ENCODE peak calls at places on chromosome 1, in nine cellular contexts. One of them, this sample, is unnamed.

GRCh38 chr1:168609133-168609715 is 32.8 kb downstream of the XCL1 start:
- DNase-seq in fibroblast of lung: peak
- DNase-seq in EL: no peak
- DNase-seq in non-pigmented ciliary epithelial cell: peak
- DNase-seq in AG09309: no peak
- DNase-seq in NCI-H1417: no peak
- DNase-seq in right atrium auricular region: peak
- DNase-seq in tibial nerve: peak
- DNase-seq in Daoy: peak
- DNase-seq in this sample: peak

GRCh38 chr1:64183380-64183984 is 19.9 kb upstream of the UBE2U start:
- DNase-seq in fibroblast of lung: no peak
- DNase-seq in EL: peak
- DNase-seq in non-pigmented ciliary epithelial cell: no peak
- DNase-seq in AG09309: no peak
- DNase-seq in NCI-H1417: peak
- DNase-seq in right atrium auricular region: no peak
- DNase-seq in tibial nerve: no peak
- DNase-seq in Daoy: peak
- DNase-seq in this sample: no peak

GRCh38 chr1:53155945-53156344 is 13.5 kb upstream of the SLC1A7 start:
- DNase-seq in fibroblast of lung: no peak
- DNase-seq in EL: no peak
- DNase-seq in non-pigmented ciliary epithelial cell: no peak
- DNase-seq in AG09309: no peak
- DNase-seq in NCI-H1417: no peak
- DNase-seq in right atrium auricular region: no peak
- DNase-seq in tibial nerve: no peak
- DNase-seq in Daoy: no peak
- DNase-seq in this sample: peak

GRCh38 chr1:227744668-227745067 is 9.4 kb downstream of the SNAP47 start:
- DNase-seq in fibroblast of lung: no peak
- DNase-seq in EL: no peak
- DNase-seq in non-pigmented ciliary epithelial cell: no peak
- DNase-seq in AG09309: no peak
- DNase-seq in NCI-H1417: peak
- DNase-seq in right atrium auricular region: no peak
- DNase-seq in tibial nerve: no peak
- DNase-seq in Daoy: no peak
- DNase-seq in this sample: no peak

GRCh38 chr1:53015508-53015860 is 46.5 kb upstream of the PODN start:
- DNase-seq in fibroblast of lung: no peak
- DNase-seq in EL: no peak
- DNase-seq in non-pigmented ciliary epithelial cell: no peak
- DNase-seq in AG09309: no peak
- DNase-seq in NCI-H1417: peak
- DNase-seq in right atrium auricular region: no peak
- DNase-seq in tibial nerve: no peak
- DNase-seq in Daoy: no peak
- DNase-seq in this sample: no peak

GRCh38 chr1:175885247-175885646 is 141.9 kb upstream of the TNR start:
- DNase-seq in fibroblast of lung: peak
- DNase-seq in EL: no peak
- DNase-seq in non-pigmented ciliary epithelial cell: no peak
- DNase-seq in AG09309: peak
- DNase-seq in NCI-H1417: no peak
- DNase-seq in right atrium auricular region: no peak
- DNase-seq in tibial nerve: no peak
- DNase-seq in Daoy: no peak
- DNase-seq in this sample: peak

GRCh38 chr1:202007703-202008489 is 2.5 kb upstream of the ELF3 start:
- DNase-seq in fibroblast of lung: no peak
- DNase-seq in EL: peak
- DNase-seq in non-pigmented ciliary epithelial cell: no peak
- DNase-seq in AG09309: no peak
- DNase-seq in NCI-H1417: peak
- DNase-seq in right atrium auricular region: no peak
- DNase-seq in tibial nerve: no peak
- DNase-seq in Daoy: peak
- DNase-seq in this sample: no peak

GRCh38 chr1:204334455-204334854 is 25.3 kb downstream of the PLEKHA6 start:
- DNase-seq in fibroblast of lung: no peak
- DNase-seq in EL: no peak
- DNase-seq in non-pigmented ciliary epithelial cell: no peak
- DNase-seq in AG09309: no peak
- DNase-seq in NCI-H1417: no peak
- DNase-seq in right atrium auricular region: no peak
- DNase-seq in tibial nerve: no peak
- DNase-seq in Daoy: no peak
- DNase-seq in this sample: no peak

GRCh38 chr1:4939266-4939665 is 284.9 kb downstream of the AJAP1 start:
- DNase-seq in fibroblast of lung: peak
- DNase-seq in EL: no peak
- DNase-seq in non-pigmented ciliary epithelial cell: no peak
- DNase-seq in AG09309: no peak
- DNase-seq in NCI-H1417: no peak
- DNase-seq in right atrium auricular region: no peak
- DNase-seq in tibial nerve: no peak
- DNase-seq in Daoy: no peak
- DNase-seq in this sample: no peak

GRCh38 chr1:203037509-203038190 is 11.4 kb downstream of the PPFIA4 start:
- DNase-seq in fibroblast of lung: no peak
- DNase-seq in EL: no peak
- DNase-seq in non-pigmented ciliary epithelial cell: no peak
- DNase-seq in AG09309: no peak
- DNase-seq in NCI-H1417: no peak
- DNase-seq in right atrium auricular region: no peak
- DNase-seq in tibial nerve: no peak
- DNase-seq in Daoy: no peak
- DNase-seq in this sample: peak

GRCh38 chr1:21123287-21123961 is 53.3 kb downstream of the EIF4G3 start:
- DNase-seq in fibroblast of lung: peak
- DNase-seq in EL: no peak
- DNase-seq in non-pigmented ciliary epithelial cell: no peak
- DNase-seq in AG09309: no peak
- DNase-seq in NCI-H1417: no peak
- DNase-seq in right atrium auricular region: no peak
- DNase-seq in tibial nerve: no peak
- DNase-seq in Daoy: no peak
- DNase-seq in this sample: no peak

GRCh38 chr1:17550684-17551584 is 11.4 kb downstream of the ARHGEF10L start:
- DNase-seq in fibroblast of lung: peak
- DNase-seq in EL: peak
- DNase-seq in non-pigmented ciliary epithelial cell: no peak
- DNase-seq in AG09309: no peak
- DNase-seq in NCI-H1417: peak
- DNase-seq in right atrium auricular region: no peak
- DNase-seq in tibial nerve: no peak
- DNase-seq in Daoy: no peak
- DNase-seq in this sample: no peak

GRCh38 chr1:76234061-76234460 is 159.5 kb downstream of the ST6GALNAC3 start:
- DNase-seq in fibroblast of lung: no peak
- DNase-seq in EL: no peak
- DNase-seq in non-pigmented ciliary epithelial cell: no peak
- DNase-seq in AG09309: no peak
- DNase-seq in NCI-H1417: no peak
- DNase-seq in right atrium auricular region: no peak
- DNase-seq in tibial nerve: no peak
- DNase-seq in Daoy: no peak
- DNase-seq in this sample: no peak

GRCh38 chr1:107184888-107185287 is 44.0 kb downstream of the NTNG1 start:
- DNase-seq in fibroblast of lung: no peak
- DNase-seq in EL: no peak
- DNase-seq in non-pigmented ciliary epithelial cell: no peak
- DNase-seq in AG09309: no peak
- DNase-seq in NCI-H1417: no peak
- DNase-seq in right atrium auricular region: no peak
- DNase-seq in tibial nerve: no peak
- DNase-seq in Daoy: no peak
- DNase-seq in this sample: no peak

GRCh38 chr1:63662056-63662836 is 69.0 kb downstream of the PGM1 start:
- DNase-seq in fibroblast of lung: peak
- DNase-seq in EL: peak
- DNase-seq in non-pigmented ciliary epithelial cell: peak
- DNase-seq in AG09309: peak
- DNase-seq in NCI-H1417: no peak
- DNase-seq in right atrium auricular region: no peak
- DNase-seq in tibial nerve: peak
- DNase-seq in Daoy: peak
- DNase-seq in this sample: no peak

GRCh38 chr1:202145325-202146140 is 996 bp upstream of the ARL8A start:
- DNase-seq in fibroblast of lung: no peak
- DNase-seq in EL: no peak
- DNase-seq in non-pigmented ciliary epithelial cell: no peak
- DNase-seq in AG09309: no peak
- DNase-seq in NCI-H1417: no peak
- DNase-seq in right atrium auricular region: no peak
- DNase-seq in tibial nerve: no peak
- DNase-seq in Daoy: no peak
- DNase-seq in this sample: no peak

GRCh38 chr1:160548960-160549664 is 26.1 kb upstream of the SLAMF6 start:
- DNase-seq in fibroblast of lung: no peak
- DNase-seq in EL: no peak
- DNase-seq in non-pigmented ciliary epithelial cell: no peak
- DNase-seq in AG09309: no peak
- DNase-seq in NCI-H1417: peak
- DNase-seq in right atrium auricular region: no peak
- DNase-seq in tibial nerve: no peak
- DNase-seq in Daoy: no peak
- DNase-seq in this sample: no peak

GRCh38 chr1:212518188-212518951 is 85.7 kb downstream of the NENF start:
- DNase-seq in fibroblast of lung: peak
- DNase-seq in EL: peak
- DNase-seq in non-pigmented ciliary epithelial cell: no peak
- DNase-seq in AG09309: peak
- DNase-seq in NCI-H1417: peak
- DNase-seq in right atrium auricular region: peak
- DNase-seq in tibial nerve: no peak
- DNase-seq in Daoy: peak
- DNase-seq in this sample: no peak

GRCh38 chr1:79198841-79199240 is 192.3 kb upstream of the ADGRL4 start:
- DNase-seq in fibroblast of lung: peak
- DNase-seq in EL: peak
- DNase-seq in non-pigmented ciliary epithelial cell: peak
- DNase-seq in AG09309: peak
- DNase-seq in NCI-H1417: no peak
- DNase-seq in right atrium auricular region: no peak
- DNase-seq in tibial nerve: no peak
- DNase-seq in Daoy: peak
- DNase-seq in this sample: no peak

GRCh38 chr1:29282924-29283803 is 46.8 kb downstream of the PTPRU start:
- DNase-seq in fibroblast of lung: peak
- DNase-seq in EL: peak
- DNase-seq in non-pigmented ciliary epithelial cell: no peak
- DNase-seq in AG09309: no peak
- DNase-seq in NCI-H1417: no peak
- DNase-seq in right atrium auricular region: no peak
- DNase-seq in tibial nerve: peak
- DNase-seq in Daoy: peak
- DNase-seq in this sample: no peak

GRCh38 chr1:207818971-207819451 is 67.2 kb downstream of the CD46 start:
- DNase-seq in fibroblast of lung: peak
- DNase-seq in EL: peak
- DNase-seq in non-pigmented ciliary epithelial cell: no peak
- DNase-seq in AG09309: no peak
- DNase-seq in NCI-H1417: no peak
- DNase-seq in right atrium auricular region: peak
- DNase-seq in tibial nerve: no peak
- DNase-seq in Daoy: peak
- DNase-seq in this sample: peak

GRCh38 chr1:17016317-17016661 is 4.6 kb upstream of the ATP13A2 start:
- DNase-seq in fibroblast of lung: peak
- DNase-seq in EL: peak
- DNase-seq in non-pigmented ciliary epithelial cell: peak
- DNase-seq in AG09309: no peak
- DNase-seq in NCI-H1417: no peak
- DNase-seq in right atrium auricular region: no peak
- DNase-seq in tibial nerve: peak
- DNase-seq in Daoy: peak
- DNase-seq in this sample: no peak

GRCh38 chr1:34984435-34985062 is 598 bp downstream of the TMEM35B start:
- DNase-seq in fibroblast of lung: peak
- DNase-seq in EL: peak
- DNase-seq in non-pigmented ciliary epithelial cell: no peak
- DNase-seq in AG09309: no peak
- DNase-seq in NCI-H1417: peak
- DNase-seq in right atrium auricular region: peak
- DNase-seq in tibial nerve: peak
- DNase-seq in Daoy: peak
- DNase-seq in this sample: no peak

GRCh38 chr1:27403065-27403726 is 10.8 kb downstream of the GPR3 start:
- DNase-seq in fibroblast of lung: peak
- DNase-seq in EL: peak
- DNase-seq in non-pigmented ciliary epithelial cell: no peak
- DNase-seq in AG09309: no peak
- DNase-seq in NCI-H1417: no peak
- DNase-seq in right atrium auricular region: peak
- DNase-seq in tibial nerve: peak
- DNase-seq in Daoy: peak
- DNase-seq in this sample: no peak

GRCh38 chr1:41486053-41486891 is 1.8 kb upstream of the EDN2 start:
- DNase-seq in fibroblast of lung: peak
- DNase-seq in EL: peak
- DNase-seq in non-pigmented ciliary epithelial cell: no peak
- DNase-seq in AG09309: no peak
- DNase-seq in NCI-H1417: no peak
- DNase-seq in right atrium auricular region: no peak
- DNase-seq in tibial nerve: no peak
- DNase-seq in Daoy: peak
- DNase-seq in this sample: no peak

GRCh38 chr1:164583196-164583595 is 24.2 kb downstream of the PBX1 start:
- DNase-seq in fibroblast of lung: no peak
- DNase-seq in EL: no peak
- DNase-seq in non-pigmented ciliary epithelial cell: no peak
- DNase-seq in AG09309: no peak
- DNase-seq in NCI-H1417: no peak
- DNase-seq in right atrium auricular region: no peak
- DNase-seq in tibial nerve: no peak
- DNase-seq in Daoy: no peak
- DNase-seq in this sample: no peak

This sample was measured in coronary artery.